ENCODE peak calls at places on chromosome 17, in five cellular contexts. H, J, O, T and I are unnamed samples.

GRCh38 chr17:48970865-48971687 is 2.7 kb upstream of the GIP start:
- DNase-seq in T (no peak), O (no peak), H (peak; percentile 13), J (no peak), I (no peak)

GRCh38 chr17:79138826-79139225 is 64.2 kb downstream of the ENGASE start:
- DNase-seq in T (no peak), O (no peak), J (no peak), H (no peak), I (no peak)

GRCh38 chr17:65531508-65532431 is 29.7 kb downstream of the AXIN2 start:
- DNase-seq in O (peak; percentile 73), T (no peak), J (no peak), H (peak; percentile 66), I (peak; percentile 84)

GRCh38 chr17:66200685-66201092 is 8.8 kb upstream of the CEP112 start:
- DNase-seq in T (no peak), O (peak; percentile 54), J (no peak), H (no peak), I (peak; percentile 34)

GRCh38 chr17:16818821-16819683 is 129.0 kb downstream of the CCDC144A start:
- DNase-seq in H (no peak), J (no peak), O (no peak), T (no peak), I (no peak)

GRCh38 chr17:49992933-49993422 is 2.0 kb downstream of the DLX3 start:
- DNase-seq in J (no peak), O (no peak), H (no peak), T (no peak), I (no peak)

GRCh38 chr17:19330271-19330670 is 32.3 kb downstream of the B9D1 start:
- DNase-seq in J (no peak), O (no peak), H (no peak), T (no peak), I (no peak)

GRCh38 chr17:82007228-82007494 is 15.5 kb downstream of the CENPX start:
- DNase-seq in T (no peak), J (no peak), H (no peak), O (no peak), I (no peak)

GRCh38 chr17:50146230-50146926 is 4.1 kb downstream of the PPP1R9B start:
- DNase-seq in H (no peak), J (no peak), O (no peak), T (no peak), I (no peak)

GRCh38 chr17:2054740-2055493 is at the start of gene HIC1:
- DNase-seq in O (peak; percentile 76), J (peak; percentile 74), T (peak; percentile 74), H (peak; percentile 92), I (peak; percentile 72)

GRCh38 chr17:42798383-42799380 is at the start of the genes CNTD1 and COA3:
- DNase-seq in J (peak; percentile 53), O (peak; percentile 84), T (peak; percentile 79), H (peak; percentile 93), I (peak; percentile 77)

GRCh38 chr17:38587956-38588771 is 17.6 kb downstream of the SRCIN1 start:
- DNase-seq in O (no peak), H (no peak), T (no peak), J (no peak), I (peak; percentile 62)

GRCh38 chr17:6701719-6702118 is 11.4 kb downstream of the SLC13A5 start:
- DNase-seq in J (no peak), T (peak; percentile 20), H (no peak), O (peak; percentile 20), I (peak; percentile 15)

GRCh38 chr17:71472809-71473789 is 647.7 kb upstream of the SOX9 start:
- DNase-seq in T (no peak), O (peak; percentile 13), J (no peak), H (no peak), I (peak; percentile 2)

GRCh38 chr17:7355053-7355452 is at the start of gene TMEM95:
- DNase-seq in O (no peak), H (no peak), T (no peak), J (no peak), I (peak; percentile 52)

GRCh38 chr17:1882836-1883235 is 53.0 kb downstream of the RPA1 start:
- DNase-seq in O (no peak), T (no peak), J (no peak), H (no peak), I (no peak)

GRCh38 chr17:57536789-57537523 is 208.1 kb downstream of the CCDC182 start:
- DNase-seq in H (no peak), J (no peak), T (no peak), O (no peak), I (no peak)

GRCh38 chr17:79685121-79685520 is 45.6 kb upstream of the ENPP7 start:
- DNase-seq in J (no peak), H (no peak), O (no peak), T (no peak), I (no peak)

GRCh38 chr17:75476274-75476673 is 19.8 kb downstream of the TMEM94 start:
- DNase-seq in J (no peak), T (no peak), O (peak; percentile 85), H (no peak), I (no peak)

GRCh38 chr17:81097943-81098308 is 63.0 kb downstream of the BAIAP2 start:
- DNase-seq in T (peak; percentile 43), J (no peak), H (no peak), O (peak; percentile 46), I (no peak)

GRCh38 chr17:68135141-68135887 is 99.8 kb downstream of the KPNA2 start:
- DNase-seq in T (no peak), H (no peak), J (no peak), O (no peak), I (no peak)

GRCh38 chr17:5110816-5111215 is 862 bp downstream of the ZNF232 start:
- DNase-seq in H (no peak), O (no peak), T (no peak), J (no peak), I (no peak)

GRCh38 chr17:76065754-76066153 is 6.6 kb downstream of the SRP68 start:
- DNase-seq in H (no peak), O (no peak), J (no peak), T (no peak), I (no peak)

GRCh38 chr17:37107406-37108083 is 158.8 kb downstream of the AATF start:
- DNase-seq in J (no peak), H (peak; percentile 74), O (peak; percentile 76), T (no peak), I (peak; percentile 93)

GRCh38 chr17:77723071-77723908 is 235.2 kb upstream of the TNRC6C start:
- DNase-seq in T (no peak), H (no peak), J (no peak), O (no peak), I (peak; percentile 59)

GRCh38 chr17:588519-588918 is 126.1 kb downstream of the VPS53 start:
- DNase-seq in O (peak; percentile 32), H (no peak), J (no peak), T (no peak), I (peak; percentile 40)

GRCh38 chr17:74778960-74779359 is 2.8 kb upstream of the NAT9 start:
- DNase-seq in H (no peak), O (no peak), J (no peak), T (no peak), I (no peak)

GRCh38 chr17:62616993-62617893 is 10.2 kb upstream of the MRC2 start:
- DNase-seq in J (no peak), T (no peak), O (no peak), H (no peak), I (no peak)

GRCh38 chr17:40062347-40063033 is at the start of gene THRA:
- DNase-seq in O (peak; percentile 73), J (peak; percentile 76), H (peak; percentile 89), T (peak; percentile 60), I (peak; percentile 80)

GRCh38 chr17:78502611-78503148 is 74.5 kb downstream of the DNAH17 start:
- DNase-seq in J (no peak), H (no peak), T (no peak), O (no peak), I (no peak)

GRCh38 chr17:40358323-40359038 is 6.1 kb downstream of the GJD3 start:
- DNase-seq in H (peak; percentile 93), O (peak; percentile 86), T (peak; percentile 79), J (peak; percentile 80), I (peak; percentile 89)